ENCODE peak calls at places on chromosomes 1 and 21, in seven cellular contexts. Y, D, J, Z, H, L and U are unnamed samples.

GRCh38 chr1:243582321-243582720 is 267.7 kb downstream of the AKT3 start:
- DNase-seq in Y (no peak), D (no peak), J (no peak), Z (peak), H (no peak), L (peak), U (no peak)

GRCh38 chr1:221946768-221947167 is 204.9 kb upstream of the DUSP10 start:
- DNase-seq in Y (no peak), D (no peak), J (no peak), Z (no peak), H (no peak), L (no peak), U (no peak)

GRCh38 chr1:168235548-168235885 is 9.7 kb downstream of the SFT2D2 start:
- DNase-seq in Y (no peak), D (no peak), J (no peak), Z (no peak), H (no peak), L (no peak), U (no peak)

GRCh38 chr1:70552662-70553061 is 141.6 kb downstream of the CTH start:
- DNase-seq in Y (no peak), D (no peak), J (no peak), Z (no peak), H (no peak), L (no peak), U (no peak)

GRCh38 chr1:180112979-180113650 is 41.6 kb upstream of the QSOX1 start:
- DNase-seq in Y (no peak), D (peak), J (no peak), Z (peak), H (no peak), L (no peak), U (no peak)

GRCh38 chr1:13623021-13623637 is 39.5 kb downstream of the PDPN start:
- DNase-seq in Y (no peak), D (no peak), J (no peak), Z (peak), H (no peak), L (peak), U (no peak)

GRCh38 chr1:111101854-111102642 is 37.8 kb downstream of the DRAM2 start:
- DNase-seq in Y (no peak), D (no peak), J (no peak), Z (no peak), H (no peak), L (peak), U (no peak)

GRCh38 chr1:81129366-81129765 is 671.4 kb upstream of the ADGRL2 start:
- DNase-seq in Y (no peak), D (no peak), J (no peak), Z (no peak), H (no peak), L (no peak), U (no peak)

GRCh38 chr1:174049514-174049913 is 27.4 kb upstream of the RC3H1 start:
- DNase-seq in Y (no peak), D (no peak), J (no peak), Z (no peak), H (no peak), L (no peak), U (no peak)

GRCh38 chr1:174996474-174996873 is 3.3 kb upstream of the CACYBP start:
- DNase-seq in Y (no peak), D (no peak), J (no peak), Z (peak), H (no peak), L (peak), U (no peak)

GRCh38 chr1:22212400-22213233 is 69.7 kb upstream of the WNT4 start:
- DNase-seq in Y (no peak), D (no peak), J (peak), Z (no peak), H (no peak), L (no peak), U (no peak)

GRCh38 chr1:44368471-44369151 is 13.6 kb upstream of the ERI3 start:
- DNase-seq in Y (no peak), D (no peak), J (no peak), Z (peak), H (no peak), L (no peak), U (no peak)

GRCh38 chr1:224510880-224511645 is 76.5 kb upstream of the WDR26 start:
- DNase-seq in Y (no peak), D (no peak), J (no peak), Z (peak), H (no peak), L (no peak), U (no peak)

GRCh38 chr1:161071886-161072371 is 2.2 kb upstream of the ARHGAP30 start:
- DNase-seq in Y (no peak), D (peak), J (peak), Z (peak), H (no peak), L (peak), U (peak)

GRCh38 chr21:18801468-18801867 is 397.9 kb upstream of the TMPRSS15 start:
- DNase-seq in Y (no peak), D (no peak), J (no peak), Z (peak), H (no peak), L (peak), U (no peak)
- TF ChIP-seq CTCF in Y (peak), D (no peak), J (no peak), Z (peak), H (no peak), L (peak), U (no peak)

GRCh38 chr1:32886828-32887414 is 630 bp downstream of the HPCA start:
- DNase-seq in Y (no peak), D (no peak), J (peak), Z (no peak), H (no peak), L (no peak), U (no peak)
- TF ChIP-seq CTCF in Y (no peak), D (no peak), J (no peak), Z (no peak), H (no peak), L (no peak), U (no peak)

GRCh38 chr1:201375169-201375568 is 2.3 kb downstream of the TNNT2 start:
- DNase-seq in Y (no peak), D (no peak), J (peak), Z (no peak), H (no peak), L (no peak), U (no peak)
- TF ChIP-seq CTCF in Y (peak), D (no peak), J (peak), Z (peak), H (no peak), L (no peak), U (no peak)

GRCh38 chr1:227318852-227319607 is 738 bp upstream of the CDC42BPA start:
- DNase-seq in Y (no peak), D (peak), J (peak), Z (peak), H (no peak), L (peak), U (no peak)
- TF ChIP-seq CTCF in Y (no peak), D (no peak), J (no peak), Z (no peak), H (no peak), L (no peak), U (no peak)